ENCODE peak calls at places on chromosomes 11 and 22, in nine cellular contexts. One of them, this sample, is unnamed.

GRCh38 chr11:1148752-1149180 is 9.0 kb upstream of the MUC5AC start:
- ATAC-seq in stimulated activated naive CD8-positive, alpha-beta T cell treated with anti-CD3 and anti-CD28 coated beads, Interleukin-15, amount 100 ng/mL, for 72 hours: no peak
- ATAC-seq in mucosa of descending colon: peak
- ATAC-seq in Right ventricle myocardium superior: no peak
- ATAC-seq in HCT116: no peak
- ATAC-seq in RWPE2: no peak
- ATAC-seq in left cardiac atrium: no peak
- ATAC-seq in psoas muscle: no peak
- ATAC-seq in A549: no peak
- ATAC-seq in this sample: no peak

GRCh38 chr11:121967131-121967689 is 148.8 kb downstream of the BLID start:
- ATAC-seq in stimulated activated naive CD8-positive, alpha-beta T cell treated with anti-CD3 and anti-CD28 coated beads, Interleukin-15, amount 100 ng/mL, for 72 hours: no peak
- ATAC-seq in mucosa of descending colon: no peak
- ATAC-seq in Right ventricle myocardium superior: no peak
- ATAC-seq in HCT116: no peak
- ATAC-seq in RWPE2: no peak
- ATAC-seq in left cardiac atrium: no peak
- ATAC-seq in psoas muscle: no peak
- ATAC-seq in A549: no peak
- ATAC-seq in this sample: no peak

GRCh38 chr11:75938543-75938942 is 123.5 kb downstream of the UVRAG start:
- ATAC-seq in stimulated activated naive CD8-positive, alpha-beta T cell treated with anti-CD3 and anti-CD28 coated beads, Interleukin-15, amount 100 ng/mL, for 72 hours: no peak
- ATAC-seq in mucosa of descending colon: peak
- ATAC-seq in Right ventricle myocardium superior: peak
- ATAC-seq in HCT116: no peak
- ATAC-seq in RWPE2: no peak
- ATAC-seq in left cardiac atrium: no peak
- ATAC-seq in psoas muscle: no peak
- ATAC-seq in A549: no peak
- ATAC-seq in this sample: peak

GRCh38 chr22:39308614-39309363 is 10.6 kb downstream of the RPL3 start:
- ATAC-seq in stimulated activated naive CD8-positive, alpha-beta T cell treated with anti-CD3 and anti-CD28 coated beads, Interleukin-15, amount 100 ng/mL, for 72 hours: no peak
- ATAC-seq in mucosa of descending colon: peak
- ATAC-seq in Right ventricle myocardium superior: peak
- ATAC-seq in HCT116: peak
- ATAC-seq in RWPE2: peak
- ATAC-seq in left cardiac atrium: peak
- ATAC-seq in psoas muscle: peak
- ATAC-seq in A549: peak
- ATAC-seq in this sample: peak

GRCh38 chr11:8206251-8207079 is 37.6 kb upstream of the RIC3 start:
- ATAC-seq in stimulated activated naive CD8-positive, alpha-beta T cell treated with anti-CD3 and anti-CD28 coated beads, Interleukin-15, amount 100 ng/mL, for 72 hours: no peak
- ATAC-seq in mucosa of descending colon: peak
- ATAC-seq in Right ventricle myocardium superior: peak
- ATAC-seq in HCT116: no peak
- ATAC-seq in RWPE2: no peak
- ATAC-seq in left cardiac atrium: peak
- ATAC-seq in psoas muscle: peak
- ATAC-seq in A549: no peak
- ATAC-seq in this sample: peak

GRCh38 chr22:43118953-43119458 is 8.5 kb downstream of the BIK start:
- ATAC-seq in stimulated activated naive CD8-positive, alpha-beta T cell treated with anti-CD3 and anti-CD28 coated beads, Interleukin-15, amount 100 ng/mL, for 72 hours: no peak
- ATAC-seq in mucosa of descending colon: peak
- ATAC-seq in Right ventricle myocardium superior: no peak
- ATAC-seq in HCT116: no peak
- ATAC-seq in RWPE2: no peak
- ATAC-seq in left cardiac atrium: no peak
- ATAC-seq in psoas muscle: no peak
- ATAC-seq in A549: no peak
- ATAC-seq in this sample: no peak

GRCh38 chr11:85721191-85721590 is 35.2 kb upstream of the CCDC89 start:
- ATAC-seq in stimulated activated naive CD8-positive, alpha-beta T cell treated with anti-CD3 and anti-CD28 coated beads, Interleukin-15, amount 100 ng/mL, for 72 hours: no peak
- ATAC-seq in mucosa of descending colon: no peak
- ATAC-seq in Right ventricle myocardium superior: no peak
- ATAC-seq in HCT116: no peak
- ATAC-seq in RWPE2: no peak
- ATAC-seq in left cardiac atrium: no peak
- ATAC-seq in psoas muscle: no peak
- ATAC-seq in A549: no peak
- ATAC-seq in this sample: no peak

GRCh38 chr22:39300198-39300830 is 19.1 kb downstream of the RPL3 start:
- ATAC-seq in stimulated activated naive CD8-positive, alpha-beta T cell treated with anti-CD3 and anti-CD28 coated beads, Interleukin-15, amount 100 ng/mL, for 72 hours: no peak
- ATAC-seq in mucosa of descending colon: peak
- ATAC-seq in Right ventricle myocardium superior: peak
- ATAC-seq in HCT116: peak
- ATAC-seq in RWPE2: peak
- ATAC-seq in left cardiac atrium: peak
- ATAC-seq in psoas muscle: peak
- ATAC-seq in A549: peak
- ATAC-seq in this sample: peak

GRCh38 chr22:47067911-47068654 is 305.6 kb downstream of the TBC1D22A start:
- ATAC-seq in stimulated activated naive CD8-positive, alpha-beta T cell treated with anti-CD3 and anti-CD28 coated beads, Interleukin-15, amount 100 ng/mL, for 72 hours: no peak
- ATAC-seq in mucosa of descending colon: no peak
- ATAC-seq in Right ventricle myocardium superior: no peak
- ATAC-seq in HCT116: no peak
- ATAC-seq in RWPE2: no peak
- ATAC-seq in left cardiac atrium: no peak
- ATAC-seq in psoas muscle: no peak
- ATAC-seq in A549: no peak
- ATAC-seq in this sample: no peak

GRCh38 chr11:104781037-104781436 is 117.2 kb downstream of the CASP12 start:
- ATAC-seq in stimulated activated naive CD8-positive, alpha-beta T cell treated with anti-CD3 and anti-CD28 coated beads, Interleukin-15, amount 100 ng/mL, for 72 hours: no peak
- ATAC-seq in mucosa of descending colon: no peak
- ATAC-seq in Right ventricle myocardium superior: no peak
- ATAC-seq in HCT116: no peak
- ATAC-seq in RWPE2: no peak
- ATAC-seq in left cardiac atrium: no peak
- ATAC-seq in psoas muscle: no peak
- ATAC-seq in A549: no peak
- ATAC-seq in this sample: no peak

GRCh38 chr11:993141-993540 is 43.4 kb downstream of the MUC6 start:
- ATAC-seq in stimulated activated naive CD8-positive, alpha-beta T cell treated with anti-CD3 and anti-CD28 coated beads, Interleukin-15, amount 100 ng/mL, for 72 hours: no peak
- ATAC-seq in mucosa of descending colon: no peak
- ATAC-seq in Right ventricle myocardium superior: no peak
- ATAC-seq in HCT116: no peak
- ATAC-seq in RWPE2: no peak
- ATAC-seq in left cardiac atrium: no peak
- ATAC-seq in psoas muscle: no peak
- ATAC-seq in A549: no peak
- ATAC-seq in this sample: no peak

GRCh38 chr22:27456696-27457503 is 344.7 kb downstream of the MN1 start:
- ATAC-seq in stimulated activated naive CD8-positive, alpha-beta T cell treated with anti-CD3 and anti-CD28 coated beads, Interleukin-15, amount 100 ng/mL, for 72 hours: no peak
- ATAC-seq in mucosa of descending colon: peak
- ATAC-seq in Right ventricle myocardium superior: no peak
- ATAC-seq in HCT116: peak
- ATAC-seq in RWPE2: peak
- ATAC-seq in left cardiac atrium: no peak
- ATAC-seq in psoas muscle: no peak
- ATAC-seq in A549: peak
- ATAC-seq in this sample: peak

This sample was measured in SK-N-SH treated with all-trans-retinoic acid at 6 μM for 48 hours.